ENCODE peak calls at places on chromosomes 1 and 21, in four cellular contexts. One of them, this sample, is unnamed.

GRCh38 chr1:218705911-218706893 is 361.1 kb downstream of the TGFB2 start:
- DNase-seq in HCT116: peak; percentile 93
- DNase-seq in prostate gland: no peak
- DNase-seq in suprapubic skin: no peak
- DNase-seq in this sample: no peak

GRCh38 chr1:56061824-56062223 is 517.5 kb downstream of the PLPP3 start:
- DNase-seq in HCT116: no peak
- DNase-seq in prostate gland: no peak
- DNase-seq in suprapubic skin: no peak
- DNase-seq in this sample: peak; percentile 51

GRCh38 chr1:201546093-201546492 is 7.2 kb downstream of the NAV1 start:
- DNase-seq in HCT116: peak; percentile 32
- DNase-seq in prostate gland: no peak
- DNase-seq in suprapubic skin: no peak
- DNase-seq in this sample: no peak

GRCh38 chr1:47579809-47580208 is 142.0 kb downstream of the FOXD2 start:
- DNase-seq in HCT116: no peak
- DNase-seq in prostate gland: no peak
- DNase-seq in suprapubic skin: no peak
- DNase-seq in this sample: no peak

GRCh38 chr1:101438359-101438758 is 201.5 kb downstream of the S1PR1 start:
- DNase-seq in HCT116: no peak
- DNase-seq in prostate gland: no peak
- DNase-seq in suprapubic skin: no peak
- DNase-seq in this sample: no peak

GRCh38 chr1:154964359-154964758 is 2.8 kb upstream of the PYGO2 start:
- DNase-seq in HCT116: no peak
- DNase-seq in prostate gland: no peak
- DNase-seq in suprapubic skin: no peak
- DNase-seq in this sample: no peak

GRCh38 chr1:36737767-36738166 is 255.1 kb upstream of the CSF3R start:
- DNase-seq in HCT116: no peak
- DNase-seq in prostate gland: no peak
- DNase-seq in suprapubic skin: no peak
- DNase-seq in this sample: no peak

GRCh38 chr1:83530506-83530905 is 468.4 kb downstream of the TTLL7 start:
- DNase-seq in HCT116: no peak
- DNase-seq in prostate gland: no peak
- DNase-seq in suprapubic skin: no peak
- DNase-seq in this sample: no peak

GRCh38 chr1:33137800-33138199 is 44.0 kb downstream of the TRIM62 start:
- DNase-seq in HCT116: no peak
- DNase-seq in prostate gland: no peak
- DNase-seq in suprapubic skin: no peak
- DNase-seq in this sample: no peak

GRCh38 chr1:84171471-84171870 is 27.4 kb downstream of the PRKACB start:
- DNase-seq in HCT116: no peak
- DNase-seq in prostate gland: no peak
- DNase-seq in suprapubic skin: no peak
- DNase-seq in this sample: no peak

GRCh38 chr1:55610203-55610602 is 395.0 kb upstream of the USP24 start:
- DNase-seq in HCT116: no peak
- DNase-seq in prostate gland: no peak
- DNase-seq in suprapubic skin: no peak
- DNase-seq in this sample: no peak

GRCh38 chr1:214558002-214558770 is 6.8 kb upstream of the PTPN14 start:
- DNase-seq in HCT116: no peak
- DNase-seq in prostate gland: no peak
- DNase-seq in suprapubic skin: no peak
- DNase-seq in this sample: peak; percentile 15

GRCh38 chr1:172466795-172467407 is 23.0 kb upstream of the PIGC start:
- DNase-seq in HCT116: peak; percentile 34
- DNase-seq in prostate gland: no peak
- DNase-seq in suprapubic skin: no peak
- DNase-seq in this sample: no peak

GRCh38 chr1:157404063-157404501 is 148.2 kb downstream of the FCRL5 start:
- DNase-seq in HCT116: no peak
- DNase-seq in prostate gland: no peak
- DNase-seq in suprapubic skin: no peak
- DNase-seq in this sample: peak; percentile 53

DNA sequence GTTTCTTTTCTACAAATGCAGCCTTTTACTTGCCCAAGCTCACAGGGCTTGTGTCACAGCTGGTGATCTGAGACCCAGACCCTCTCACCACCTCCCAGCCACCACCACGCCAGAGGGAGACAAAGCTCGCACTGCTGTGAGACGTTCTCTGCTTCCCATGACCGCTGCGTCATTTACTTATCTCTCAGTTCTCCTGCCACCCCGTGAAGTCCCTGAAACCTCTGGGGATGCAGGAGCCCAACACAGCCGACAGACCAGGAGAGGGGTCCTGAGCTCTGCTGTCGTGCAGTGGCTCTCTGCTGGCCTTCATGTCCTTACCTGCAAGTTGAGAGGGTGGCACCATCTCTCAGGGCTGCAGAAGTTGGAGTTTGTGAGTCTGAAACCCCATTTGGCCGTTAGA is 77.7 kb downstream of the SLC16A1 start:
- DNase-seq in HCT116: no peak
- DNase-seq in prostate gland: no peak
- DNase-seq in suprapubic skin: no peak
- DNase-seq in this sample: no peak
- TF ChIP-seq POLR2AphosphoS5 in HCT116: no peak
- TF ChIP-seq POLR2AphosphoS5 in prostate gland: no peak
- TF ChIP-seq POLR2AphosphoS5 in suprapubic skin: no peak
- TF ChIP-seq POLR2AphosphoS5 in this sample: no peak

GRCh38 chr1:167638064-167638463 is 8.0 kb downstream of the RCSD1 start:
- DNase-seq in HCT116: no peak
- DNase-seq in prostate gland: no peak
- DNase-seq in suprapubic skin: no peak
- DNase-seq in this sample: no peak

GRCh38 chr1:167634435-167634834 is 4.4 kb downstream of the RCSD1 start:
- DNase-seq in HCT116: no peak
- DNase-seq in prostate gland: no peak
- DNase-seq in suprapubic skin: no peak
- DNase-seq in this sample: no peak

GRCh38 chr1:167635941-167636340 is 5.9 kb downstream of the RCSD1 start:
- DNase-seq in HCT116: no peak
- DNase-seq in prostate gland: no peak
- DNase-seq in suprapubic skin: no peak
- DNase-seq in this sample: no peak

GRCh38 chr1:167633258-167633944 is 3.4 kb downstream of the RCSD1 start:
- DNase-seq in HCT116: no peak
- DNase-seq in prostate gland: no peak
- DNase-seq in suprapubic skin: no peak
- DNase-seq in this sample: no peak

GRCh38 chr1:167635233-167635648 is 5.2 kb downstream of the RCSD1 start:
- DNase-seq in HCT116: no peak
- DNase-seq in prostate gland: no peak
- DNase-seq in suprapubic skin: no peak
- DNase-seq in this sample: no peak
- H3K27ac ChIP-seq in HCT116: no peak overlapping the region
- H3K27ac ChIP-seq in prostate gland: no peak overlapping the region
- H3K27ac ChIP-seq in suprapubic skin: no peak overlapping the region
- H3K27ac ChIP-seq in this sample: peak overlapping the region; percentile 59

GRCh38 chr1:167221126-167221803 is 579 bp downstream of the POU2F1 start:
- DNase-seq in HCT116: no peak
- DNase-seq in prostate gland: peak; percentile 11
- DNase-seq in suprapubic skin: peak; percentile 70
- DNase-seq in this sample: no peak

GRCh38 chr1:167220537-167221125 is at the start of gene POU2F1:
- DNase-seq in HCT116: peak; percentile 96
- DNase-seq in prostate gland: peak; percentile 97
- DNase-seq in suprapubic skin: peak; percentile 99
- DNase-seq in this sample: peak; percentile 90

GRCh38 chr1:167223144-167224103 is 2.7 kb downstream of the POU2F1 start:
- DNase-seq in HCT116: no peak
- DNase-seq in prostate gland: no peak
- DNase-seq in suprapubic skin: no peak
- DNase-seq in this sample: no peak

GRCh38 chr1:167219646-167220536 is 795 bp upstream of the POU2F1 start:
- DNase-seq in HCT116: peak; percentile 80
- DNase-seq in prostate gland: peak; percentile 77
- DNase-seq in suprapubic skin: peak; percentile 93
- DNase-seq in this sample: peak; percentile 47

GRCh38 chr1:167221804-167222610 is 1.3 kb downstream of the POU2F1 start:
- DNase-seq in HCT116: peak; percentile 54
- DNase-seq in prostate gland: peak; percentile 77
- DNase-seq in suprapubic skin: peak; percentile 76
- DNase-seq in this sample: peak; percentile 72
- TF ChIP-seq POLR2AphosphoS5 in HCT116: peak; percentile 80
- TF ChIP-seq POLR2AphosphoS5 in prostate gland: peak; percentile 89
- TF ChIP-seq POLR2AphosphoS5 in suprapubic skin: no peak
- TF ChIP-seq POLR2AphosphoS5 in this sample: peak; percentile 25

GRCh38 chr1:184836934-184837698 is 82.5 kb upstream of the EDEM3 start:
- DNase-seq in HCT116: no peak
- DNase-seq in prostate gland: no peak
- DNase-seq in suprapubic skin: no peak
- DNase-seq in this sample: no peak
- H3K27ac ChIP-seq in HCT116: no peak overlapping the region
- H3K27ac ChIP-seq in prostate gland: peak overlapping the region; percentile 78
- H3K27ac ChIP-seq in suprapubic skin: peak overlapping the region; percentile 67
- H3K27ac ChIP-seq in this sample: no peak overlapping the region

DNA sequence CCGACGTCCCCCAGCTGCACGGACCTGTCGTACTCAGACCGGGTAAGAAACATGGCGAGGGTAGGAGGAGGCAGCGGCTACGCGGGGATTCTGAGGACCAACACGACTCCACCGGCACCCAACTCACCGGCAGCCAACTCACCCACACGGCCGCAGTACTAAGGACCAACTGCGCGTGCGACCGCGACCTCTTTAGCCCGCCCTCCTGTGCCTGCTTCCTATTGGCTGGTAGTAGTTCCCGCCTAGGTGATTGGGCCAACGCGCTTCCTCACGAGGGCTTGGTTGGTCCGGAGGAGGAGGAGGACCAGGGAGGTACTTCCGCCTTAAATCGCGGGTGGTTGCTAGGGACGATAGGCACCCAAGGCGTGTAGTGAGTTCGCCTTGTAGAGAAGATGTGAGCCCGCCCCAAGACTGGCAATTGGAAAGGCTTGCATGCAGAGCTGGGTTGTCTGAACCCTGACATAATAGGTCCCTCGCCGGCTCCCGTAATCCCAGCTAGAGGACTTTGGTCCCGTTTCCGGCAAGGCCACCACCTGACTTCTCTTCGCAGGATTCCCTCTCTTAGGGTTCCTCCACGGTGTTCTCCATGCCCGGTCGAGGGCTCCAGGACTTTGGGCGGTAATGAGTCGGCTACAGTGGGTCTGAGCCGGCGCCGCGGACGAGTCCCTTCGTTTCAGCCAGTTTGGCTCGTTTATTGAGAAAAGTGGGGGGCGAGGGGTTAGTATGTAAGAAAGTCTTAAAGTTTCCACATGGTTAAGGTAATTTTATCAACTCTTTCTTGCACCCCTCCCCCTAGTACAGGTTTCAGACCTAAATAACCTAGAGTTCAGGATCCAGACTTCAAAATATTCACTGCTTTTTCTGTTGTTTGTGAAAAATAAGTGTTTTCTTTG is at the start of gene PSMA5:
- DNase-seq in HCT116: peak; percentile 99
- DNase-seq in prostate gland: peak; percentile 98
- DNase-seq in suprapubic skin: peak; percentile 99
- DNase-seq in this sample: peak; percentile 99
- TF ChIP-seq POLR2AphosphoS5 in HCT116: peak; percentile 89
- TF ChIP-seq POLR2AphosphoS5 in prostate gland: peak; percentile 96
- TF ChIP-seq POLR2AphosphoS5 in suprapubic skin: peak; percentile 63
- TF ChIP-seq POLR2AphosphoS5 in this sample: peak; percentile 78

GRCh38 chr21:45154511-45155508 is 80.4 kb downstream of the ADARB1 start:
- DNase-seq in HCT116: no peak
- DNase-seq in prostate gland: no peak
- DNase-seq in suprapubic skin: no peak
- DNase-seq in this sample: no peak
- H3K27ac ChIP-seq in HCT116: no peak overlapping the region
- H3K27ac ChIP-seq in prostate gland: no peak overlapping the region
- H3K27ac ChIP-seq in suprapubic skin: no peak overlapping the region
- H3K27ac ChIP-seq in this sample: no peak overlapping the region

GRCh38 chr1:61446531-61446991 is 278.4 kb downstream of the TM2D1 start:
- DNase-seq in HCT116: no peak
- DNase-seq in prostate gland: no peak
- DNase-seq in suprapubic skin: no peak
- DNase-seq in this sample: no peak

GRCh38 chr1:61442456-61443013 is 282.4 kb downstream of the TM2D1 start:
- DNase-seq in HCT116: no peak
- DNase-seq in prostate gland: no peak
- DNase-seq in suprapubic skin: no peak
- DNase-seq in this sample: no peak

GRCh38 chr1:61444277-61444676 is 280.7 kb downstream of the TM2D1 start:
- DNase-seq in HCT116: no peak
- DNase-seq in prostate gland: no peak
- DNase-seq in suprapubic skin: no peak
- DNase-seq in this sample: no peak

GRCh38 chr1:61445269-61445825 is 279.6 kb downstream of the TM2D1 start:
- DNase-seq in HCT116: no peak
- DNase-seq in prostate gland: no peak
- DNase-seq in suprapubic skin: no peak
- DNase-seq in this sample: no peak

DNA sequence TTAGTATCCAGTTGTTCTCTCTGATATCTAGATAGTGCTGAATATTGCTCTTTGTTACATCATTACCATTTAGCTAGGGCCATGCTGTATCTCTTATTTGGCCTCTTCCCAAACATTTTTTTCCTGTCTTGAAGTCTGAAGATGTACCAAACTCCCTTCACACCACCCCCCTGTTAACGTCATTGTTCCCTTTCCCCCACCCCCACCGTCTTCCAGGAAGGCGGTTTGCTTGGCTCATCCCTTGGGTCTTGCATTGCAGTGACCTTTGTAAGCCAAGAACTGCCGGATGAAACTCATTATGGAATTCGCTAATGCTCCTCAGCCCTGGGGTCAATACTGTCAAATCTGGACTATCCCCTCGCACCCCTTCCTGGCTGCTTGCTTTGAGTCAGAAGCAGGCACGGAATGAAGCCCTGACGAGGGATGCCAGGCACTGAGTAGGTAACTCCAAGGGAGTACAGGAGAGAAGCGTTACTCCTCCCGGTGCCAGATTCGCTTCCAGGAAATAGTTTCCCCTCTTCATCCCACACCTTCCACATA is 283.1 kb downstream of the TM2D1 start:
- DNase-seq in HCT116: no peak
- DNase-seq in prostate gland: no peak
- DNase-seq in suprapubic skin: no peak
- DNase-seq in this sample: no peak
- TF ChIP-seq POLR2AphosphoS5 in HCT116: no peak
- TF ChIP-seq POLR2AphosphoS5 in prostate gland: no peak
- TF ChIP-seq POLR2AphosphoS5 in suprapubic skin: no peak
- TF ChIP-seq POLR2AphosphoS5 in this sample: no peak

GRCh38 chr1:26946270-26946669 is 14.0 kb downstream of the KDF1 start:
- DNase-seq in HCT116: no peak
- DNase-seq in prostate gland: no peak
- DNase-seq in suprapubic skin: no peak
- DNase-seq in this sample: no peak

GRCh38 chr1:26945728-26946127 is 14.5 kb downstream of the KDF1 start:
- DNase-seq in HCT116: no peak
- DNase-seq in prostate gland: no peak
- DNase-seq in suprapubic skin: no peak
- DNase-seq in this sample: no peak

GRCh38 chr1:26941311-26941710 is 19.0 kb downstream of the KDF1 start:
- DNase-seq in HCT116: no peak
- DNase-seq in prostate gland: no peak
- DNase-seq in suprapubic skin: no peak
- DNase-seq in this sample: no peak

GRCh38 chr1:26942656-26943055 is 17.6 kb downstream of the KDF1 start:
- DNase-seq in HCT116: no peak
- DNase-seq in prostate gland: no peak
- DNase-seq in suprapubic skin: no peak
- DNase-seq in this sample: no peak

GRCh38 chr1:26945138-26945537 is 15.1 kb downstream of the KDF1 start:
- DNase-seq in HCT116: no peak
- DNase-seq in prostate gland: no peak
- DNase-seq in suprapubic skin: no peak
- DNase-seq in this sample: no peak
- H3K27ac ChIP-seq in HCT116: no peak overlapping the region
- H3K27ac ChIP-seq in prostate gland: no peak overlapping the region
- H3K27ac ChIP-seq in suprapubic skin: no peak overlapping the region
- H3K27ac ChIP-seq in this sample: no peak overlapping the region

This sample was measured in HL-60.